ENCODE peak calls at places on chromosomes 5 and 9, in seven cellular contexts. T is HepG2, X is HCT116, U is K562, Y is GM12878, W is SK-N-SH, O is H1. Q is an unnamed sample.

GRCh38 chr5:85651744-85652143 is 966.0 kb upstream of the COX7C start:
- DNase-seq in U (no peak), O (no peak), Y (no peak), T (no peak), W (no peak), X (no peak), Q (no peak)

GRCh38 chr9:76759726-76760125 is 4.5 kb upstream of the PCA3 start:
- DNase-seq in T (no peak), Y (no peak), W (no peak), U (no peak), O (no peak), X (no peak), Q (no peak)

GRCh38 chr9:94287877-94288513 is 28.9 kb downstream of the ZNF169 start:
- DNase-seq in T (no peak), X (no peak), Y (no peak), U (no peak), W (no peak), O (no peak), Q (no peak)

GRCh38 chr9:97501177-97501971 is at the start of gene TMOD1:
- DNase-seq in T (peak; percentile 35), X (peak; percentile 23), O (peak; percentile 80), W (peak; percentile 99), Y (no peak), U (peak; percentile 98), Q (peak; percentile 72)

GRCh38 chr5:69517763-69518212 is 25.2 kb downstream of the OCLN start:
- DNase-seq in T (peak; percentile 79), X (no peak), Y (no peak), U (no peak), O (no peak), W (no peak), Q (peak; percentile 70)

GRCh38 chr5:138705007-138705406 is 48.2 kb upstream of the CTNNA1 start:
- DNase-seq in T (no peak), W (peak; percentile 65), Y (no peak), X (no peak), O (no peak), U (no peak), Q (no peak)

GRCh38 chr9:1173211-1173610 is 123.1 kb downstream of the DMRT2 start:
- DNase-seq in Y (no peak), T (peak; percentile 31), X (no peak), O (no peak), W (no peak), U (no peak), Q (peak; percentile 78)

GRCh38 chr5:142611154-142611553 is 74.7 kb downstream of the FGF1 start:
- DNase-seq in T (peak; percentile 48), O (peak; percentile 93), X (peak; percentile 60), Y (no peak), W (peak; percentile 76), U (peak; percentile 57), Q (peak; percentile 82)

GRCh38 chr9:73079326-73079725 is 72.3 kb upstream of the ANXA1 start:
- DNase-seq in W (no peak), T (peak; percentile 20), O (no peak), Y (no peak), X (peak; percentile 72), U (no peak), Q (no peak)

GRCh38 chr5:936149-937144 is 43.8 kb downstream of the TRIP13 start:
- DNase-seq in O (peak; percentile 20), W (no peak), U (no peak), X (no peak), T (no peak), Y (no peak), Q (no peak)

GRCh38 chr5:145925353-145925752 is 11.0 kb upstream of the SH3RF2 start:
- DNase-seq in T (no peak), Y (no peak), U (no peak), X (no peak), W (no peak), O (no peak), Q (peak; percentile 77)

GRCh38 chr9:115411993-115412452 is 294.1 kb upstream of the TNC start:
- DNase-seq in O (no peak), T (no peak), W (no peak), U (no peak), X (no peak), Y (no peak), Q (no peak)

GRCh38 chr9:138102246-138103051 is 224.9 kb downstream of the CACNA1B start:
- DNase-seq in Y (no peak), T (no peak), U (no peak), O (peak; percentile 23), X (no peak), W (peak; percentile 22), Q (no peak)

GRCh38 chr9:112002847-112003457 is 106.3 kb downstream of the UGCG start:
- DNase-seq in Y (no peak), W (no peak), X (no peak), T (no peak), U (no peak), O (no peak), Q (no peak)

GRCh38 chr9:111999319-111999718 is 102.7 kb downstream of the UGCG start:
- DNase-seq in W (no peak), Y (no peak), T (no peak), O (no peak), X (no peak), U (no peak), Q (no peak)

GRCh38 chr9:112003538-112003937 is 106.9 kb downstream of the UGCG start:
- DNase-seq in W (no peak), O (no peak), U (no peak), Y (no peak), T (no peak), X (no peak), Q (no peak)

GRCh38 chr9:112000743-112001142 is 104.1 kb downstream of the UGCG start:
- DNase-seq in X (no peak), Y (no peak), W (no peak), T (no peak), U (no peak), O (no peak), Q (no peak)

DNA sequence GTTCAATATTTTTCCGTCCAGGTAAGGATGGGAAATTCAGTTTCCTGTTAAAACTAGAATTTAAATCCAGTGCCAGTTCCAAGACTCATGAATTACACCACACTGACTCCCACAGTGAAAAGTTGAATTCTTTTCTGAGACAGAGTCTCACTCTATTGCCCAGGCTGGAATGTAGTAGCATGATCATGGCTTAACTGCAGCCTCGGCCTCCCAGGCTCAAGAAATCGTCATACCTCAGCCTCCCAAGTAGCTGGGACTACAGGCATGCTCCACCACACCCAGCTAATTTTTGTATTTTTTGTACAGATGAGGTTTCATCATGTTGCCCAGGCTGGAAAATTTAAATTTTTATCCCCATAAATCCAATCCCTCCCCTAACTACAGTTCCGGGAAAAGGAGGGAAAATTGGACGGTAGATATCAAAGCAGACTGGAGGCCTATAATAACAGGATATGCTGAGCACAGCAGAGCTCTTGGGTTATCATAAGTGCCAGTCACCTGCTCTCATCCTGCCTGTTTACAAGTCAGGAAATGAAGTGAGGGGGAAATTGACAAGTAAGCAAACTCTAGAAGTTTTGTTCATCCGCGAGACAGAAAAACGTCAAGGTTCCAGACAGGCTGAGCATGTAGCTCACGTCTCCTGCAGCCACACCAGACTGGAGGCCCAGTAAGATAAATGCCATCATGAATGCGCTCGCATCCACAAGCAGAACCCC is 105.7 kb downstream of the UGCG start:
- DNase-seq in O (no peak), U (no peak), T (no peak), X (no peak), Y (no peak), W (no peak), Q (no peak)
- TF ChIP-seq JUND in O (no peak), U (no peak), T (no peak), X (no peak), Y (no peak), W (no peak), Q (no peak)

DNA sequence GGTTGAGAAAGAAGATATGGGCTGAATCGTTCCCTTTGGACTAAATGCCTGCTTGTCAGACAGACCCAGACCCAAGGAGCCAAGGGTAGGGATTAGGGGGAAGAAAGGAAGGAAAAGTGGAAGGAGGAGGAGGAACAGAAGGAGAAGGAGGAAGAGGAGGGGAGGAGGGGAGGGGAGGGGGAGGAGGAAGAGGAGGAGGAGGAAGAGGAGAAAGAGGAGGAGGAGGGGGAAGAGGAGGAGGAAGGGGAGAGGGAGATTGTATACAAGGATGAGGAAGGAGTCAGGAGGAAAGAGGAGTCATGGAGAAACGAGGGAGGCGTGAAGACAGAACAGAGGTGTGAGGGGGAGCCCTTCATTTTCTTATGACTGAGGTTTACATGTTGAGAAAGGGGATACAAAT is 46.9 kb upstream of the DNAH5 start:
- DNase-seq in Y (no peak), U (no peak), X (no peak), W (no peak), O (no peak), T (no peak), Q (no peak)
- TF ChIP-seq JUND in Y (no peak), U (no peak), X (no peak), W (no peak), O (no peak), T (no peak), Q (no peak)

GRCh38 chr5:11329676-11330075 is 568.6 kb upstream of the DAP start:
- DNase-seq in U (no peak), X (no peak), Y (no peak), T (no peak), O (no peak), W (no peak), Q (no peak)
- TF ChIP-seq JUND in U (no peak), X (no peak), Y (no peak), T (no peak), O (no peak), W (no peak), Q (no peak)

GRCh38 chr9:135281661-135282000 is 194.2 kb downstream of the OLFM1 start:
- DNase-seq in Y (no peak), T (no peak), O (no peak), U (no peak), X (no peak), W (peak; percentile 71), Q (no peak)

GRCh38 chr9:135282808-135283207 is 195.3 kb downstream of the OLFM1 start:
- DNase-seq in T (no peak), U (no peak), O (no peak), X (no peak), Y (no peak), W (no peak), Q (no peak)

GRCh38 chr9:135281151-135281550 is 193.7 kb downstream of the OLFM1 start:
- DNase-seq in O (peak; percentile 69), U (no peak), X (no peak), T (no peak), Y (no peak), W (no peak), Q (no peak)

GRCh38 chr9:135283621-135284020 is 196.0 kb upstream of the PPP1R26 start:
- DNase-seq in O (no peak), U (no peak), T (no peak), W (no peak), X (no peak), Y (no peak), Q (no peak)

DNA sequence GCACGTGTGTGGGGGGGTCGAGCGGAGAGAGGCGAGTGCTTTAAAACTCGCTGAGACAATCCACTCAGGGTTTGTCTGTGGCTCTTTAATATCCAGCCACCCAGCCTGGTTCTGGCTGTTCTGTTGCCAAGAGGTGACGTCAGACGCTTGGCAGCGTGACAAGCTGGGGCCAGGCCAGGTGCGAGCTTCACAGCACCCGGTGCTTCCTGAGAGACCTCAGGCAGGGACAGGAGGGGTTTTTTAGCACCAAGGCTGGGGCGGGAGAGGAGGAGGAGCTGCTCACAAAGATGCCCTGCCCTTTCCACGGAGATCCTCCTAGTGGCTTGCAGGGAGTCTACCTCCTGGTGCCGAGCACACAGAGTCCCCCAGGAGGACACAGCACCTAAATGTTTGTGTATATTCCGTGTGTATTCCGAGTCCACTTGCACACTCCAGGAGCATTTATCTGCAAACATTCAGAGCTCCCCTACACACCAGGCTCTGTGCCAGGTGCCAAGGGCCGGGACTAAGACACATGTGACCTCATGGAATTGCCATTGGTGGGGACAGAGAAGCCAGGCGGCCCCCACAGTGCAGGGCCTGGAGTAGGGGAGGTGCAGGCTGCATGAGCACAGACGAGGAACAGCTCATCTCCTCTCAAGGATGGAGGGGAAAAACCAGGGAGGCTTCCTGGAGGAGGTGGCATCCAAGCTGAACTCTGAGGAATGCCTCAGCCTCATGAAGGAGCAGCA is 194.7 kb downstream of the OLFM1 start:
- DNase-seq in Y (no peak), X (peak; percentile 27), U (no peak), O (no peak), W (peak; percentile 89), T (peak; percentile 6), Q (peak; percentile 94)
- TF ChIP-seq JUND in Y (no peak), X (no peak), U (no peak), O (no peak), W (no peak), T (no peak), Q (no peak)